ENCODE peak calls at places on chromosome 3, in five cellular contexts. One of them, this sample, is unnamed.

GRCh38 chr3:107962946-107963345 is 127.9 kb downstream of the CD47 start:
- DNase-seq in MV-4-11: no peak
- DNase-seq in amniotic stem cell: no peak
- DNase-seq in stimulated activated CD8-positive, alpha-beta memory T cell treated with anti-CD3 and anti-CD28 coated beads, Interleukin-15, amount 100 ng/mL, for 4 hours: no peak
- DNase-seq in heart left ventricle: no peak
- DNase-seq in this sample: no peak

GRCh38 chr3:141184430-141184829 is 47.2 kb upstream of the PXYLP1 start:
- DNase-seq in MV-4-11: no peak
- DNase-seq in amniotic stem cell: no peak
- DNase-seq in stimulated activated CD8-positive, alpha-beta memory T cell treated with anti-CD3 and anti-CD28 coated beads, Interleukin-15, amount 100 ng/mL, for 4 hours: no peak
- DNase-seq in heart left ventricle: no peak
- DNase-seq in this sample: no peak

GRCh38 chr3:58537412-58538301 is 667 bp upstream of the ACOX2 start:
- DNase-seq in MV-4-11: peak
- DNase-seq in amniotic stem cell: no peak
- DNase-seq in stimulated activated CD8-positive, alpha-beta memory T cell treated with anti-CD3 and anti-CD28 coated beads, Interleukin-15, amount 100 ng/mL, for 4 hours: no peak
- DNase-seq in heart left ventricle: no peak
- DNase-seq in this sample: no peak

GRCh38 chr3:155292133-155292532 is 1.4 kb downstream of the STRIT1 start:
- DNase-seq in MV-4-11: no peak
- DNase-seq in amniotic stem cell: no peak
- DNase-seq in stimulated activated CD8-positive, alpha-beta memory T cell treated with anti-CD3 and anti-CD28 coated beads, Interleukin-15, amount 100 ng/mL, for 4 hours: no peak
- DNase-seq in heart left ventricle: no peak
- DNase-seq in this sample: no peak

GRCh38 chr3:43211681-43212080 is 74.7 kb upstream of the SNRK start:
- DNase-seq in MV-4-11: no peak
- DNase-seq in amniotic stem cell: no peak
- DNase-seq in stimulated activated CD8-positive, alpha-beta memory T cell treated with anti-CD3 and anti-CD28 coated beads, Interleukin-15, amount 100 ng/mL, for 4 hours: no peak
- DNase-seq in heart left ventricle: no peak
- DNase-seq in this sample: no peak

GRCh38 chr3:189502676-189503257 is 128.4 kb upstream of the TP63 start:
- DNase-seq in MV-4-11: no peak
- DNase-seq in amniotic stem cell: no peak
- DNase-seq in stimulated activated CD8-positive, alpha-beta memory T cell treated with anti-CD3 and anti-CD28 coated beads, Interleukin-15, amount 100 ng/mL, for 4 hours: no peak
- DNase-seq in heart left ventricle: no peak
- DNase-seq in this sample: no peak

GRCh38 chr3:46880884-46881818 is 3.6 kb downstream of the PTH1R start:
- DNase-seq in MV-4-11: no peak
- DNase-seq in amniotic stem cell: no peak
- DNase-seq in stimulated activated CD8-positive, alpha-beta memory T cell treated with anti-CD3 and anti-CD28 coated beads, Interleukin-15, amount 100 ng/mL, for 4 hours: no peak
- DNase-seq in heart left ventricle: no peak
- DNase-seq in this sample: no peak

GRCh38 chr3:136336329-136337100 is 86.4 kb downstream of the PCCB start:
- DNase-seq in MV-4-11: no peak
- DNase-seq in amniotic stem cell: peak
- DNase-seq in stimulated activated CD8-positive, alpha-beta memory T cell treated with anti-CD3 and anti-CD28 coated beads, Interleukin-15, amount 100 ng/mL, for 4 hours: no peak
- DNase-seq in heart left ventricle: no peak
- DNase-seq in this sample: no peak

GRCh38 chr3:46127503-46127902 is 80.6 kb downstream of the CCR1 start:
- DNase-seq in MV-4-11: peak
- DNase-seq in amniotic stem cell: peak
- DNase-seq in stimulated activated CD8-positive, alpha-beta memory T cell treated with anti-CD3 and anti-CD28 coated beads, Interleukin-15, amount 100 ng/mL, for 4 hours: no peak
- DNase-seq in heart left ventricle: no peak
- DNase-seq in this sample: no peak

GRCh38 chr3:181329024-181329423 is 339.5 kb upstream of the DNAJC19 start:
- DNase-seq in MV-4-11: no peak
- DNase-seq in amniotic stem cell: no peak
- DNase-seq in stimulated activated CD8-positive, alpha-beta memory T cell treated with anti-CD3 and anti-CD28 coated beads, Interleukin-15, amount 100 ng/mL, for 4 hours: no peak
- DNase-seq in heart left ventricle: no peak
- DNase-seq in this sample: no peak

GRCh38 chr3:30476373-30477082 is 129.9 kb upstream of the TGFBR2 start:
- DNase-seq in MV-4-11: peak
- DNase-seq in amniotic stem cell: no peak
- DNase-seq in stimulated activated CD8-positive, alpha-beta memory T cell treated with anti-CD3 and anti-CD28 coated beads, Interleukin-15, amount 100 ng/mL, for 4 hours: no peak
- DNase-seq in heart left ventricle: no peak
- DNase-seq in this sample: no peak

GRCh38 chr3:4808637-4809036 is 170.6 kb upstream of the BHLHE40 start:
- DNase-seq in MV-4-11: no peak
- DNase-seq in amniotic stem cell: no peak
- DNase-seq in stimulated activated CD8-positive, alpha-beta memory T cell treated with anti-CD3 and anti-CD28 coated beads, Interleukin-15, amount 100 ng/mL, for 4 hours: no peak
- DNase-seq in heart left ventricle: no peak
- DNase-seq in this sample: no peak

GRCh38 chr3:127228866-127229265 is 35.9 kb downstream of the PRR23E start:
- DNase-seq in MV-4-11: no peak
- DNase-seq in amniotic stem cell: no peak
- DNase-seq in stimulated activated CD8-positive, alpha-beta memory T cell treated with anti-CD3 and anti-CD28 coated beads, Interleukin-15, amount 100 ng/mL, for 4 hours: no peak
- DNase-seq in heart left ventricle: no peak
- DNase-seq in this sample: no peak

GRCh38 chr3:171718493-171719205 is 91.6 kb downstream of the PLD1 start:
- DNase-seq in MV-4-11: no peak
- DNase-seq in amniotic stem cell: no peak
- DNase-seq in stimulated activated CD8-positive, alpha-beta memory T cell treated with anti-CD3 and anti-CD28 coated beads, Interleukin-15, amount 100 ng/mL, for 4 hours: no peak
- DNase-seq in heart left ventricle: no peak
- DNase-seq in this sample: no peak

GRCh38 chr3:52182203-52182602 is 15.8 kb upstream of the ALAS1 start:
- DNase-seq in MV-4-11: peak
- DNase-seq in amniotic stem cell: no peak
- DNase-seq in stimulated activated CD8-positive, alpha-beta memory T cell treated with anti-CD3 and anti-CD28 coated beads, Interleukin-15, amount 100 ng/mL, for 4 hours: no peak
- DNase-seq in heart left ventricle: no peak
- DNase-seq in this sample: no peak

GRCh38 chr3:190370369-190370768 is 17.6 kb upstream of the CLDN16 start:
- DNase-seq in MV-4-11: no peak
- DNase-seq in amniotic stem cell: no peak
- DNase-seq in stimulated activated CD8-positive, alpha-beta memory T cell treated with anti-CD3 and anti-CD28 coated beads, Interleukin-15, amount 100 ng/mL, for 4 hours: no peak
- DNase-seq in heart left ventricle: no peak
- DNase-seq in this sample: no peak

GRCh38 chr3:51343918-51344687 is 41.0 kb upstream of the MANF start:
- DNase-seq in MV-4-11: no peak
- DNase-seq in amniotic stem cell: peak
- DNase-seq in stimulated activated CD8-positive, alpha-beta memory T cell treated with anti-CD3 and anti-CD28 coated beads, Interleukin-15, amount 100 ng/mL, for 4 hours: no peak
- DNase-seq in heart left ventricle: no peak
- DNase-seq in this sample: no peak

GRCh38 chr3:481680-482079 is 285.1 kb downstream of the CHL1 start:
- DNase-seq in MV-4-11: peak
- DNase-seq in amniotic stem cell: no peak
- DNase-seq in stimulated activated CD8-positive, alpha-beta memory T cell treated with anti-CD3 and anti-CD28 coated beads, Interleukin-15, amount 100 ng/mL, for 4 hours: no peak
- DNase-seq in heart left ventricle: no peak
- DNase-seq in this sample: no peak

GRCh38 chr3:52730681-52731080 is 24.8 kb downstream of the SPCS1 start:
- DNase-seq in MV-4-11: peak
- DNase-seq in amniotic stem cell: no peak
- DNase-seq in stimulated activated CD8-positive, alpha-beta memory T cell treated with anti-CD3 and anti-CD28 coated beads, Interleukin-15, amount 100 ng/mL, for 4 hours: no peak
- DNase-seq in heart left ventricle: no peak
- DNase-seq in this sample: no peak

GRCh38 chr3:193780810-193781472 is 187.9 kb downstream of the OPA1 start:
- DNase-seq in MV-4-11: peak
- DNase-seq in amniotic stem cell: peak
- DNase-seq in stimulated activated CD8-positive, alpha-beta memory T cell treated with anti-CD3 and anti-CD28 coated beads, Interleukin-15, amount 100 ng/mL, for 4 hours: no peak
- DNase-seq in heart left ventricle: peak
- DNase-seq in this sample: no peak

GRCh38 chr3:53122933-53123305 is 7.3 kb downstream of the RFT1 start:
- DNase-seq in MV-4-11: peak
- DNase-seq in amniotic stem cell: no peak
- DNase-seq in stimulated activated CD8-positive, alpha-beta memory T cell treated with anti-CD3 and anti-CD28 coated beads, Interleukin-15, amount 100 ng/mL, for 4 hours: no peak
- DNase-seq in heart left ventricle: no peak
- DNase-seq in this sample: no peak

GRCh38 chr3:24773798-24774197 is 279.1 kb upstream of the THRB start:
- DNase-seq in MV-4-11: peak
- DNase-seq in amniotic stem cell: peak
- DNase-seq in stimulated activated CD8-positive, alpha-beta memory T cell treated with anti-CD3 and anti-CD28 coated beads, Interleukin-15, amount 100 ng/mL, for 4 hours: no peak
- DNase-seq in heart left ventricle: peak
- DNase-seq in this sample: no peak

GRCh38 chr3:15708882-15709677 is 88.7 kb downstream of the ANKRD28 start:
- DNase-seq in MV-4-11: peak
- DNase-seq in amniotic stem cell: no peak
- DNase-seq in stimulated activated CD8-positive, alpha-beta memory T cell treated with anti-CD3 and anti-CD28 coated beads, Interleukin-15, amount 100 ng/mL, for 4 hours: no peak
- DNase-seq in heart left ventricle: no peak
- DNase-seq in this sample: no peak

GRCh38 chr3:140995881-140996280 is 54.2 kb downstream of the SLC25A36 start:
- DNase-seq in MV-4-11: no peak
- DNase-seq in amniotic stem cell: no peak
- DNase-seq in stimulated activated CD8-positive, alpha-beta memory T cell treated with anti-CD3 and anti-CD28 coated beads, Interleukin-15, amount 100 ng/mL, for 4 hours: no peak
- DNase-seq in heart left ventricle: no peak
- DNase-seq in this sample: no peak